ENCODE peak calls at places on chromosomes 3 and 15, in six cellular contexts. M, Z, P, E, I and K are unnamed samples. For H3K4me1, the result is how much of the 10 kb centered on the place peaks cover.

GRCh38 chr15:66220587-66220986 is 33.0 kb downstream of the MEGF11 start:
- DNase-seq in M (no peak), Z (no peak), P (no peak), E (no peak), I (no peak), K (no peak)

GRCh38 chr3:15682766-15683165 is 81.2 kb downstream of the BTD start:
- DNase-seq in M (no peak), Z (no peak), P (no peak), E (no peak), I (no peak), K (no peak)

GRCh38 chr15:44675911-44676310 is 12.4 kb upstream of the SPG11 start:
- DNase-seq in M (no peak), Z (no peak), P (no peak), E (no peak), I (no peak), K (no peak)

GRCh38 chr15:41971893-41972340 is 440 bp downstream of the EHD4 start:
- DNase-seq in M (no peak), Z (peak), P (peak), E (peak), I (peak), K (peak)

GRCh38 chr15:60580650-60581415 is 101.9 kb upstream of the ICE2 start:
- DNase-seq in M (no peak), Z (no peak), P (no peak), E (no peak), I (no peak), K (no peak)

GRCh38 chr15:90713081-90713480 is 4.1 kb upstream of the BLM start:
- DNase-seq in M (no peak), Z (no peak), P (no peak), E (no peak), I (no peak), K (no peak)

GRCh38 chr3:186303985-186304384 is 58.0 kb downstream of the DGKG start:
- DNase-seq in M (no peak), Z (no peak), P (no peak), E (no peak), I (no peak), K (no peak)

GRCh38 chr3:195540526-195540925 is 2.6 kb downstream of the PPP1R2 start:
- DNase-seq in M (no peak), Z (no peak), P (no peak), E (no peak), I (no peak), K (no peak)

GRCh38 chr3:149592758-149593240 is 65.0 kb downstream of the WWTR1 start:
- DNase-seq in M (peak), Z (no peak), P (no peak), E (no peak), I (peak), K (no peak)

GRCh38 chr15:73389539-73389938 is 20.8 kb upstream of the HCN4 start:
- DNase-seq in M (no peak), Z (no peak), P (peak), E (no peak), I (no peak), K (no peak)

GRCh38 chr3:154218728-154219127 is 97.5 kb downstream of the ARHGEF26 start:
- DNase-seq in M (no peak), Z (no peak), P (no peak), E (no peak), I (no peak), K (no peak)

GRCh38 chr3:156448300-156448699 is 106.6 kb downstream of the SSR3 start:
- DNase-seq in M (no peak), Z (no peak), P (no peak), E (no peak), I (no peak), K (no peak)

GRCh38 chr15:82805994-82806406 is at the start of gene FSD2:
- DNase-seq in M (no peak), Z (no peak), P (no peak), E (no peak), I (peak), K (no peak)

GRCh38 chr3:14866627-14867026 is 47.9 kb downstream of the FGD5 start:
- DNase-seq in M (no peak), Z (no peak), P (no peak), E (no peak), I (no peak), K (no peak)

GRCh38 chr15:98442379-98442833 is 205.9 kb upstream of the IGF1R start:
- DNase-seq in M (peak), Z (peak), P (no peak), E (peak), I (no peak), K (no peak)

GRCh38 chr3:13667330-13667729 is 118.4 kb downstream of the FBLN2 start:
- DNase-seq in M (no peak), Z (no peak), P (no peak), E (no peak), I (no peak), K (no peak)

GRCh38 chr3:27387625-27388024 is 18.4 kb upstream of the NEK10 start:
- DNase-seq in M (no peak), Z (no peak), P (no peak), E (no peak), I (no peak), K (no peak)

DNA sequence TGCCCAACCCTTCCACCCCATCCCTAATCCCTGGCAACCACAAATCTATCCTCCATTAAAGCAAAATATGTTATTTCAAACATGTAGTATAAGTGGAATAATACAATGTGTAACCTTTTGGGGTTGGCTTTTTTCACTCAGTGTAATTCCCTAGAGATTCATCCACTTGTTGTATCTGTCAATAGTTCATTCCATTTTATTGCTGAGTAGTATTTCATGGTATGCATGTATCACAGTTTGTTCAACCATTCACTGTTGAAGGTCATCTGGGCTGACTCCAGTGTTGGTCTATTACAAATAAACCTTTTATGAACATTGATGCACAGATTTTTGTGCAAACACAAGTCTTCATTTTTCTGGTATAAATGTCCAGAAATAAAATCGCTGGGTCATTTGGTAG is 38.8 kb downstream of the BSN start:
- DNase-seq in M (no peak), Z (no peak), P (no peak), E (no peak), I (no peak), K (no peak)
- H3K27ac ChIP-seq in M (no peak), Z (no peak), P (no peak), E (no peak), I (no peak), K (no peak)

DNA sequence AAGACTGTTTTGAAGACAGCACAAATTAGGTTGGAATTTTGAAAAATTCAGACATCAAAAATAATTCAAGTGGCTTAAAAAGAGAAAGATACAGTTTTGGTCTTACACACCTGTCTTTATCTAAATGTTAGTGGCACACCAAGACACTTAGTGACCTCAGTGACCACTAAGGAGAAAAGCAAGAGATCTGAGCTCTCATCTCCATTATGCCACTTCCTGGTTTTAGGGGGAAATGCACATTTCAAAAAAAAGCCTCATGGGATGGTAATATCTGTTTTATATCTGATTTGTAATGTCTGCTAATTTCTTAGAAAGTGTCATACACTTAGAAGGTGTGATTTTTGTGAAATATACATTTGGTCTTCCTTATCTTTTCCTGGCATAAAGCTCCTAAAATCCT is 16.4 kb downstream of the IL12A start:
- DNase-seq in M (no peak), Z (no peak), P (no peak), E (no peak), I (no peak), K (no peak)
- H3K4me1 ChIP-seq in M (under half), Z (under half), P (under half), E (under half), I (under half), K (under half)

GRCh38 chr15:92907880-92908279 is 7.8 kb downstream of the CHD2 start:
- DNase-seq in M (peak), Z (no peak), P (no peak), E (no peak), I (no peak), K (no peak)

GRCh38 chr15:92907229-92907628 is 7.1 kb downstream of the CHD2 start:
- DNase-seq in M (no peak), Z (no peak), P (no peak), E (no peak), I (no peak), K (no peak)

GRCh38 chr15:92906038-92906437 is 5.9 kb downstream of the CHD2 start:
- DNase-seq in M (no peak), Z (no peak), P (no peak), E (no peak), I (no peak), K (no peak)

GRCh38 chr15:92904832-92905640 is 4.9 kb downstream of the CHD2 start:
- DNase-seq in M (no peak), Z (no peak), P (no peak), E (no peak), I (no peak), K (peak)

DNA sequence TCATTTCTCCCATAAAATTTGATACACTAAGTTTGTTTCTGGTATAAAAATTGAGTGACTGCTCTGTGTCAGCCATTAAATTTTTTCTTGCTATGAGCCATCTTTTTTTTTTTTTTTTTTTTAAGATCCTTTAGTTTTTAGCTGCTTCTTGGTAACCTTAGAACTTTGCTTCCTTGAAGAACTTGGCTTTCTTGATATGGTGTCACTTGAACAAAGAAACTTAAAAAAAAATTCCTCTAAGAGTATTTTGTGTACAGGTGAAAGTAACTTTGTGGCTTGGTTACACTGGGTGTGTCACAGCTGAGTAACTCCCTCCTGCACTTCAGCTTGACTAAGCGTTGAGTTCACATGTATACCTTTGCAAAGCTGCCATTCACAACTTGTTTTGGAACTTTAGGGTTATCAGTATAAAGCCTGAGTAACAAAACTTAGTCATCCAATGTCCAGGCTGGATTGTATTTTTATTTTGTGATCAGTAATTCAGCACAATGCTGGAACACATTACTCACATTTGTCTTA is 6.5 kb downstream of the CHD2 start:
- DNase-seq in M (no peak), Z (no peak), P (no peak), E (no peak), I (no peak), K (no peak)
- TF ChIP-seq POLR2A in M (peak), Z (no peak), P (no peak), E (no peak), I (no peak), K (no peak)

GRCh38 chr3:48572517-48572916 is 8.9 kb upstream of the UCN2 start:
- DNase-seq in M (no peak), Z (no peak), P (no peak), E (no peak), I (no peak), K (no peak)
- H3K27ac ChIP-seq in M (no peak), Z (no peak), P (no peak), E (no peak), I (no peak), K (no peak)

DNA sequence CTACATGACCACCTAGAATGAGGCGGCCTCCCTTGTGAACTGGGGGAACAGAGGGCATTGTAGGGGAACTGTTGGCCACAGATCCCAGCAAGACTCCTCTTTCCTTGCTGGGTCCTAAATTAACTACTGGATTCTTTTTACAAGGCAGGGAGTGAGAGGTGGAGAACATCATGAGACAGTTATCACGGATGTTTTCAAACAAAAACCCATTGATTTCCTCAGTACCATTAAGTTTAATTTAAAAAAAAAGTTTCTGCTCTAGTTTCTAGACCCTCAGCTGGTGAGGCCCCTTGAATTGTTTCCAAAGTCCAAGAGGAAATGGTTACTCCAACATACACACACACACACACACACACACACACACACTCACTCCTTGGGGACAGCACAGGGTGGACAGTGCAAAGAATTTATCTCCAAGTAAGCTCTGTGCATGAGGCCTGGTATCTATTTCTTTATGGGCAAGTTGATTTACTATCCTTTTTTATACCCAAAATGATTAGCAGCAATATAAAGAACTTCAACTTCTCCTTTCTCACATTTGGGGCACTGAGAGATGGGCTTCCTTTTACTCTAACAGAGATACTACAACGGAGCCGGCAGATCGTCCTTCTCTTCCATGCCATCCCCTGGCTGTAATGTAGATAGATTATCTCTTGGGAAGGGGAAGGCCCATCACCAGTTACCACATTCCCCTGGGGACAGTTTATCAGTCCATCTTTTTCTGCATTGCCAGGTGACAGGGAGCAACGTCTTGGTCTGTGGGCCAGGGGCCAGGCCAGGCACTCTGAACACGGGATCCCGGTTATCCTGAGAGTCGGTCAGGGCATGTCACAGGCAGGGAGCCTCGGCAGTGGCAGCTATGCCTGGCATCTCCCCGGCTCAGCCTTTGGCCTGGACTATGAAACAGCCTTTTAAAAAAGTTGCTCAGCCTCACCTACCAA is 54.7 kb downstream of the CORO2B start:
- DNase-seq in M (no peak), Z (no peak), P (no peak), E (peak), I (no peak), K (no peak)
- H3K4me1 ChIP-seq in M (under half), Z (under half), P (under half), E (under half), I (half or more), K (under half)

GRCh38 chr15:52678468-52679231 is 538 bp downstream of the ATOSA start:
- DNase-seq in M (peak), Z (peak), P (peak), E (peak), I (peak), K (no peak)
- TF ChIP-seq POLR2A in M (no peak), Z (no peak), P (no peak), E (no peak), I (no peak), K (no peak)

DNA sequence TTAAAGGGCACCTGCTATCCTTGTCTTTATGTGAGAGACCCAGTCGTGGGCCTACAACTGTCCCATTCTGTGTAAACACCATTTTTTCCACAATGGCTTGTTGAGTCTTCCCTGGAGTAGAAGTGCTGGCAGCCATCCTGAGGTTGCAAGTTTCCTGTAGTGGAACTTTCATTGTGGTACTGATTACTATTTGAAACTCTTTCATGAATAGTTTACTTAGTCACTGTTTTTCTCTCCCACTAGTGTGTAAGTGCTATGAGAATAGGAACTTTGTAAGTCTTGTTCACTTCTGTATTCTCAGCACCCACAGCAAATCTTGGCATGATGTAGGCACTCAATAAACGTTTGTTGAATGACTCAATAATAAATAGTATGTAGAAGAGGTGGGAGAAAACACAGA is 48.6 kb downstream of the RARB start:
- DNase-seq in M (no peak), Z (no peak), P (no peak), E (no peak), I (no peak), K (no peak)
- H3K27ac ChIP-seq in M (no peak), Z (no peak), P (no peak), E (no peak), I (no peak), K (no peak)

DNA sequence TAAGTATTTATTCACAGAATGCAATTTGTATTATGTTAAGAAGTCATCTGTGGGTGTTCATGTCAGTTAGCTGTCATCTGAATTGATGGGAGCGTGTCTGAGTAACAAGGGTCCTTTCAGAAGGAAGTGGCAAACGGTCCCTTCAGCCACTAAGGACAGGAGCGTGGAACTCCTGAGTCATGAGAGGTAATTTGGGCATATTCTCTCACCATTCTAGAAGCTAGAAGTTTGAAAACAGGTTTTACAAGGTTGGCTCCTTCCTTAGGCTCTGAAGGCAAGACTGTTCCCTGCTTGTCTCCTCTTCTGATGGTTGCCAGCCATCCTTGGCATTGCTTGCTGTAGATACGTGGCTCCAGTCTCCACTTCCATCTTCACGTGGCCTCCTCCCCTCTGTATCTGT is 19.7 kb downstream of the ABHD2 start:
- DNase-seq in M (no peak), Z (no peak), P (no peak), E (peak), I (no peak), K (no peak)
- H3K4me1 ChIP-seq in M (half or more), Z (under half), P (under half), E (under half), I (half or more), K (half or more)

DNA sequence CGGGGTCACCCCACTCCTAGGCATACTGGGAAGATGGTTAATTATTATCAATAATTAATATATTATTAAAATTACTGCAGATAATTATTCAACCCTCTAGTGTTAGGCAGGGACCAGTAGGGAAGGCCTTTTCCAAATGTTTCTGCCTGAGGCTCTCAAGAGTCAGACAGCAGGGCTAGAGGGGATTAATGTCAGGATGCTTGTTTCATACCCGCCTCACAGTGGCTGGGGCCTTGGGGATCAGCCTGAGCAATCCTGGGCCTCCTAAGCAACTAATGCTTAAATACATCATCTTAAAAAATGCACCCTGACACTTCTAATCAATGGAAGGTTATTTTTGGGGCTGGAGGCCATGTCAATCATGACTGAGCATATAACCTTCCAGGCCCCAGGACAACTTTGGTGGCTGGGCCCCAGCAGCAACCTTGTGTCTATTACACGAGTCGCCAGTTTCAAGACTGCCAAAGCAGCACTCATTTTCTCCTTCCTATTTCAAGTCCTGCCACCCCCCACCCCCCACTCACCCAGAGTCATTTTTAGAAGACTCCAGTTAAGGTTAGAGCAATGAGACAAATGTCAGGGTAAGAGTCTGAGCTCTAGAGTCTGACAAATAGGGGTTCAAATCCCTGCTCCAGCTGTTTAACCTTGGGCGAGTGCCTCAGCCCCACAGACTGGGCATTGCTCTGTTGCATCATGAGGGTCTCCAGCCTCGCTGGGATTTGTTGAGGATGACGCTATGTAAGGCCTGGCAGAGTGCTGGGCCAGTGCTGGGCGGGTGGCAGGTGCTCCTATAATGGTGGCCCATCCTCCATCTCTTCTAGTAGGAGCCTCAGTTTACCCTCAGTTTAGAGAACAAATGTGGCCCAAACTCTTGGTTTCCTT is 6.1 kb downstream of the AMOTL2 start:
- DNase-seq in M (no peak), Z (no peak), P (peak), E (no peak), I (peak), K (no peak)
- TF ChIP-seq POLR2A in M (no peak), Z (no peak), P (no peak), E (no peak), I (no peak), K (no peak)

GRCh38 chr3:99870712-99871111 is 53.0 kb downstream of the CMSS1 start:
- DNase-seq in M (no peak), Z (no peak), P (no peak), E (no peak), I (no peak), K (no peak)
- H3K27ac ChIP-seq in M (peak), Z (no peak), P (peak), E (peak), I (peak), K (peak)